ENCODE peak calls at places on chromosomes 6 and 20, in five cellular contexts. H, Z, E, A and M are unnamed samples. For H3K4me1, the result is how much of the 10 kb centered on the place peaks cover.

GRCh38 chr20:60113024-60113724 is 155.0 kb downstream of the CDH26 start:
- DNase-seq in H (no peak), Z (no peak), E (no peak), A (no peak), M (no peak)

GRCh38 chr20:19692685-19693119 is 65.4 kb upstream of the RIN2 start:
- DNase-seq in H (peak), Z (peak), E (no peak), A (peak), M (peak)

GRCh38 chr6:111985202-111985731 is 68.6 kb upstream of the CCN6 start:
- DNase-seq in H (no peak), Z (peak), E (no peak), A (peak), M (no peak)

GRCh38 chr6:137160763-137161162 is 12.7 kb downstream of the IL22RA2 start:
- DNase-seq in H (no peak), Z (peak), E (no peak), A (no peak), M (no peak)

GRCh38 chr20:3808141-3808479 is 12.0 kb downstream of the CDC25B start:
- DNase-seq in H (peak), Z (peak), E (peak), A (peak), M (peak)

GRCh38 chr6:106870069-106870468 is 104.5 kb downstream of the CD24 start:
- DNase-seq in H (no peak), Z (peak), E (no peak), A (no peak), M (no peak)

GRCh38 chr20:32482251-32483220 is 102.6 kb downstream of the NOL4L start:
- DNase-seq in H (peak), Z (no peak), E (peak), A (peak), M (peak)

GRCh38 chr20:48824830-48825550 is 2.8 kb downstream of the PREX1 start:
- DNase-seq in H (no peak), Z (no peak), E (no peak), A (no peak), M (no peak)

GRCh38 chr20:61189534-61189933 is 62.5 kb upstream of the CDH4 start:
- DNase-seq in H (no peak), Z (no peak), E (no peak), A (no peak), M (no peak)

GRCh38 chr20:40741507-40742106 is 52.6 kb upstream of the MAFB start:
- DNase-seq in H (peak), Z (peak), E (no peak), A (peak), M (no peak)

GRCh38 chr20:32474967-32475819 is 109.9 kb downstream of the NOL4L start:
- DNase-seq in H (peak), Z (peak), E (peak), A (peak), M (peak)

GRCh38 chr20:23245553-23246128 is 105.0 kb upstream of the NXT1 start:
- DNase-seq in H (peak), Z (peak), E (peak), A (peak), M (peak)

GRCh38 chr6:113971786-113972185 is 838 bp upstream of the HDAC2 start:
- DNase-seq in H (no peak), Z (no peak), E (no peak), A (no peak), M (no peak)

GRCh38 chr20:14761903-14762302 is 424.5 kb upstream of the FLRT3 start:
- DNase-seq in H (no peak), Z (no peak), E (no peak), A (no peak), M (no peak)

GRCh38 chr6:55696041-55696440 is 117.0 kb upstream of the HMGCLL1 start:
- DNase-seq in H (no peak), Z (no peak), E (no peak), A (no peak), M (no peak)

GRCh38 chr6:38105066-38105465 is 285.5 kb downstream of the ZFAND3 start:
- DNase-seq in H (no peak), Z (no peak), E (no peak), A (no peak), M (no peak)

GRCh38 chr6:22133352-22133751 is 163.5 kb downstream of the PRL start:
- DNase-seq in H (no peak), Z (no peak), E (no peak), A (peak), M (no peak)

GRCh38 chr20:2873747-2874041 is 413 bp downstream of the PTPRA start:
- DNase-seq in H (peak), Z (peak), E (peak), A (peak), M (no peak)

GRCh38 chr6:130223508-130223907 is 757 bp upstream of the SAMD3 start:
- DNase-seq in H (peak), Z (no peak), E (no peak), A (no peak), M (no peak)

GRCh38 chr20:1734269-1734858 is 76.8 kb upstream of the SIRPG start:
- DNase-seq in H (no peak), Z (no peak), E (no peak), A (no peak), M (no peak)

GRCh38 chr6:91822581-91822980 is 1235.7 kb upstream of the MAP3K7 start:
- DNase-seq in H (no peak), Z (no peak), E (no peak), A (no peak), M (no peak)

GRCh38 chr6:134675110-134676038 is 274.5 kb downstream of the ALDH8A1 start:
- DNase-seq in H (no peak), Z (no peak), E (no peak), A (no peak), M (no peak)

GRCh38 chr20:40942015-40942414 is 86.6 kb upstream of the TOP1 start:
- DNase-seq in H (no peak), Z (no peak), E (no peak), A (no peak), M (no peak)

GRCh38 chr6:110509617-110510231 is 33.3 kb upstream of the SLC22A16 start:
- DNase-seq in H (peak), Z (peak), E (no peak), A (peak), M (no peak)

GRCh38 chr20:23282111-23282510 is 68.5 kb upstream of the NXT1 start:
- DNase-seq in H (no peak), Z (no peak), E (no peak), A (no peak), M (no peak)

GRCh38 chr6:42042108-42042507 is 8.2 kb upstream of the TAF8 start:
- DNase-seq in H (no peak), Z (no peak), E (no peak), A (no peak), M (no peak)

DNA sequence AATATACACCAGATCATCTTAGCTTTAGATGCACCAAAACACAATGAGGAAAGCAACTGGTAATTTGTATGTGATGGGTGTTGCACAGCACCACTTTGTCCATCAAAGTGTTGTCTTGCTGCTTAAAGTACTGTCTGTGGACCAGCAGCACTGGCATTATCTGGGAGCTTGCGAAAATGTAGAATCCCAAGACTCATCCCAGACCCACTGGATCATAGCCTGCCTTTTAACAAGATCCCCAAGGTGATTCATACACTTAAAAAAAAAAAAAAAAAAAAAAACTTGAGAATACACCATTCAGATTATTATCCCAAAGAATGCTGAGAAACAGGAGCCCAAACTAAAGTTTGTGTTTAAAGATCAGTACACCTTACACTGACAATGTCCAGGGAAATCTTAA is 123.4 kb downstream of the TASP1 start:
- DNase-seq in H (no peak), Z (peak), E (no peak), A (no peak), M (no peak)
- H3K4me1 ChIP-seq in H (under half), Z (under half), E (under half), A (under half), M (under half)

DNA sequence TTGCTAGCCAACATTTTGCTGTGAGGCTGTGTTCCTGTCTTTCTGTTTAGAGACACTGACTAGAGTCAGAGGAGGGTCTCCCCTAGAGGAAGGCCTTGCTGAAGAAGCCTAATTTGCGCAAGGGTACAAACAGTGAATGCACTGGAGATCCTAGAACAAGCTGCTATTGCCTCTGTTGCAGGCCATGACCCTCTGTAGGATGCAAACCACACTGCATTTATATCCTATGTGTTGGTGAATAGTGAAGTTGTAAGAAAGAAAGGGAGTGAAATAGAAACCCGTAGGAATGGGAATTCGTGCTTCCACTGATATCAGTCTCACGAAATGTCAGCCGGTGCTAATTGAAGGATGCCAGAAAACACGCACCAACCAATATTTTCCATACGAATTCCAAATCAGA is 88.2 kb downstream of the GJA1 start:
- DNase-seq in H (no peak), Z (peak), E (no peak), A (no peak), M (no peak)
- H3K4me1 ChIP-seq in H (under half), Z (under half), E (under half), A (under half), M (under half)

DNA sequence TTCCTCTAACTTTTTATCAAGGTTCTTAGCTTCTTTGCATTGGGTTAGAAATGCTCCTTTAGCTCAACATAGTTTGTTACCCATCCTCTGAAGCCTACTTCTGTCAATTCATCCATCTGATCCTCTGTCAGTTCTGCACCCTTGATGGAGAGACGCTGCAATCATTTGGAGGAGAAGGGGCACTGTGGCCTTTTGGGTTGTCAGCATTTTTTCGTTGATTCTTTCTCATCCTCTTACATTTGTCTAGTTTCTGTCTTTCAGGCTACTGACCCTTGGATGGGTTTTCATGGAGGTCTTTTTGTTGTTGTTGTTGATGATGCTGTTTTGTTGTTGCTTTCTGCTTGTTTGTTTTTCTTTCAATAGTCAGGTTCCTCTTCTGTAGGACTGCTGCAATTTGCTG is 26.3 kb upstream of the HMGN3 start:
- DNase-seq in H (no peak), Z (no peak), E (no peak), A (no peak), M (no peak)
- H3K4me1 ChIP-seq in H (under half), Z (under half), E (under half), A (under half), M (under half)

DNA sequence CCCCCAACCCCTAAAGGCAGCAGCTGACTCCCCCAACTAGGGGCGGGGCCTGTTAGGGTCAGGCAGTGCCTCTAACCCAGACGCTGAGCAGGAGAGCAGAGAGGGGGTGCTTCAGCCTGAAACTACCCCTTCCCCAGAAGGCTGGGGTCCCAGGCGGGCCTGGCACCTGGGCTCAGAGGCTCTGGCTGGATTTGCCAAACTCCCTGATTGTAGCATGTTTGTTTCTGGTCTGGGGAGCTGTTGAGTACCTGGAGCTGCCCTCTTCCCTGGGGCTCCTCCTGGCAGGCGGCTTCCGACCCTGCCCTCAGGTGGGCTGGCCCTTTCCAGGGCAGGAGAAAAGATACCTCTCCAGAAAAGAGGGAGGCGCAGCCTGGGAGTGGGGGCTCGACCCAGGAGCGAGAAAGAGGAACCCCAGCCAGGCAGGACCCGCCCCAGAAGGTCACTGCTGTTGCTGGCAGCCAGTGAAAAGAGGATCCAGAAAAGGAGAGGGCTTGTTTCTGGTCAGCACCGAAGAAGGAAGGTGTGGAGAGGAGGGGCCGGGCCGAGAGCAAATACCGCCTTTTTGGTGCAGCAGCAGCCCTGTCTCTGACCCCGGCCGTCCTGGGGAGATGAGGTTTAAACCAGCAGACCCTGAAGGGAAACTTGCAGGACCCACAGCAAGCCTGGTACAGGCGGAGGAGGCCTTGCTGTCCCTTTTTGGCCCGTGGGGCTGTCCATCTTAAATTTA is 810 bp upstream of the ABHD16B start:
- DNase-seq in H (no peak), Z (no peak), E (no peak), A (no peak), M (peak)
- H3K4me1 ChIP-seq in H (under half), Z (under half), E (under half), A (under half), M (under half)

DNA sequence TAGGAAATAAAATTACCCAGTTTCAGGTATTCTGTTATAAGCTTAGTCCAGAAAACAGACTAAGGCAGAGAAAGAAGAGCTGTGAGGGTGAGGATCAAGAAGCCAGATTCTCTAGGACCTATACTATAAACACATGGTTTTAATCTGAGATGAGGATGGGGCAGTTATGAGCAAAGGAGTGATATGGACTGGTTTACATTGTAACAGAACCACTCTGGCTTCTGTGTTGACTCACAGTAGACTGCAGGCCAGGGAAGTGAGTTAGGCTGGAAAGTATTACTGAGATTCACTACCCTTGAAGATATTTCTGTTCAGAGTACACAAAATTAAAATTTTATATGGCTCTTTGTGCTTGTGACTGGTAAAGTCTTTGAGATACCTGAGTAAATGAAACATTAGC is 3.2 kb upstream of the RWDD1 start:
- DNase-seq in H (no peak), Z (peak), E (no peak), A (no peak), M (no peak)
- H3K4me1 ChIP-seq in H (under half), Z (under half), E (under half), A (under half), M (under half)